ENCODE peak calls at places on chromosomes 12 and 14, in five cellular contexts. U, I, C, A and R are unnamed samples.

GRCh38 chr12:119052001-119052400 is 70.7 kb downstream of the SRRM4 start:
- DNase-seq in U (no peak), I (no peak), C (no peak), A (no peak), R (no peak)

GRCh38 chr12:112305951-112306350 is 76.3 kb downstream of the HECTD4 start:
- DNase-seq in U (no peak), I (no peak), C (no peak), A (no peak), R (no peak)

GRCh38 chr12:43444940-43445564 is 107.0 kb downstream of the ADAMTS20 start:
- DNase-seq in U (peak; percentile 59), I (peak; percentile 71), C (peak; percentile 44), A (peak; percentile 64), R (peak; percentile 36)

GRCh38 chr14:39230416-39230815 is 3.3 kb upstream of the MIA2 start:
- DNase-seq in U (peak; percentile 42), I (no peak), C (no peak), A (peak; percentile 20), R (no peak)

GRCh38 chr14:63039800-63040380 is 5.4 kb downstream of the KCNH5 start:
- DNase-seq in U (peak; percentile 84), I (no peak), C (no peak), A (peak; percentile 39), R (no peak)

GRCh38 chr12:52155048-52155868 is 36.6 kb downstream of the KRT80 start:
- DNase-seq in U (no peak), I (no peak), C (peak; percentile 32), A (peak; percentile 77), R (no peak)

GRCh38 chr12:112112423-112113132 is 4.0 kb upstream of the NAA25 start:
- DNase-seq in U (no peak), I (no peak), C (peak; percentile 65), A (no peak), R (no peak)

GRCh38 chr14:105091335-105092123 is 26.3 kb upstream of the GPR132 start:
- DNase-seq in U (no peak), I (no peak), C (peak; percentile 29), A (no peak), R (no peak)

GRCh38 chr12:46678441-46678840 is 147.4 kb downstream of the SLC38A4 start:
- DNase-seq in U (peak; percentile 15), I (no peak), C (no peak), A (no peak), R (no peak)

GRCh38 chr12:38053655-38054464 is 262.7 kb upstream of the ALG10B start:
- DNase-seq in U (no peak), I (no peak), C (no peak), A (no peak), R (no peak)

GRCh38 chr12:103680591-103681065 is 93.6 kb downstream of the STAB2 start:
- DNase-seq in U (peak; percentile 4), I (no peak), C (no peak), A (no peak), R (no peak)

GRCh38 chr12:47394070-47394469 is 311.8 kb downstream of the RPAP3 start:
- DNase-seq in U (no peak), I (no peak), C (no peak), A (no peak), R (no peak)

GRCh38 chr12:1616233-1617066 is 12.6 kb upstream of the WNT5B start:
- DNase-seq in U (no peak), I (no peak), C (no peak), A (no peak), R (no peak)

GRCh38 chr14:93105362-93105761 is 10.4 kb downstream of the ITPK1 start:
- DNase-seq in U (peak; percentile 75), I (no peak), C (no peak), A (peak; percentile 51), R (no peak)

GRCh38 chr12:93908846-93909592 is 231.8 kb downstream of the CRADD start:
- DNase-seq in U (no peak), I (no peak), C (no peak), A (no peak), R (no peak)
- H3K27ac ChIP-seq in U (no peak overlapping the region), I (no peak overlapping the region), C (no peak overlapping the region), A (no peak overlapping the region), R (no peak overlapping the region)

DNA sequence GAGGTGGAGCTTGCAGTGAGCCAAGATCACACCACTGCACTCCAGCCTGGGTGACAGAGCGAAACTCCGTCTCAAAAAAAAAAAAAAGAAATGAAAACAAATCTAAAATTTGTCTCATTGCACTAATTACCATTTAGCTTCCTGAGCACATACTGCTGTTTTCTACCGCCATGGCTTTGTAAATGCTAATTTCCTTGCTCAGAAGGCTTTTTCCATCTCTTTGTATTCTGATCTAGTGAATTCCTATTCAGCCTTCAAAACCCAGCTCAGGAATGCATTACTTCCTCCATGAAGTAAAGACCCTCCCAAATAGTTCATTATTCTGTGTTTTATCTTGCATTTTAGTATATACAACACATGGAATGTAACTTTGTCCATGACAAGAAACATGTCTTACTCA is 33.6 kb downstream of the CEP83 start:
- DNase-seq in U (no peak), I (no peak), C (no peak), A (no peak), R (no peak)
- H2BK5ac ChIP-seq in U (no peak overlapping the region), I (peak overlapping the region; percentile 69), C (peak overlapping the region; percentile 97), A (no peak overlapping the region), R (no peak overlapping the region)

GRCh38 chr12:113835433-113835832 is 130.7 kb downstream of the RBM19 start:
- DNase-seq in U (no peak), I (no peak), C (no peak), A (no peak), R (no peak)

GRCh38 chr12:113833422-113833821 is 132.7 kb downstream of the RBM19 start:
- DNase-seq in U (no peak), I (no peak), C (no peak), A (no peak), R (no peak)

GRCh38 chr12:113829212-113829611 is 136.9 kb downstream of the RBM19 start:
- DNase-seq in U (no peak), I (no peak), C (no peak), A (no peak), R (no peak)

GRCh38 chr12:113831016-113831415 is 135.1 kb downstream of the RBM19 start:
- DNase-seq in U (peak; percentile 50), I (no peak), C (no peak), A (no peak), R (no peak)

GRCh38 chr12:113831486-113831885 is 134.6 kb downstream of the RBM19 start:
- DNase-seq in U (no peak), I (no peak), C (no peak), A (no peak), R (no peak)
- H3K27ac ChIP-seq in U (no peak overlapping the region), I (no peak overlapping the region), C (no peak overlapping the region), A (peak overlapping the region; percentile 55), R (no peak overlapping the region)

GRCh38 chr12:129607293-129607692 is 296.5 kb downstream of the TMEM132D start:
- DNase-seq in U (no peak), I (no peak), C (no peak), A (no peak), R (peak; percentile 71)

GRCh38 chr12:129610601-129611120 is 293.2 kb downstream of the TMEM132D start:
- DNase-seq in U (no peak), I (no peak), C (no peak), A (no peak), R (no peak)

GRCh38 chr12:129606239-129606638 is 297.6 kb downstream of the TMEM132D start:
- DNase-seq in U (no peak), I (no peak), C (no peak), A (no peak), R (no peak)

GRCh38 chr12:129605666-129606065 is 298.2 kb downstream of the TMEM132D start:
- DNase-seq in U (no peak), I (no peak), C (no peak), A (no peak), R (no peak)

DNA sequence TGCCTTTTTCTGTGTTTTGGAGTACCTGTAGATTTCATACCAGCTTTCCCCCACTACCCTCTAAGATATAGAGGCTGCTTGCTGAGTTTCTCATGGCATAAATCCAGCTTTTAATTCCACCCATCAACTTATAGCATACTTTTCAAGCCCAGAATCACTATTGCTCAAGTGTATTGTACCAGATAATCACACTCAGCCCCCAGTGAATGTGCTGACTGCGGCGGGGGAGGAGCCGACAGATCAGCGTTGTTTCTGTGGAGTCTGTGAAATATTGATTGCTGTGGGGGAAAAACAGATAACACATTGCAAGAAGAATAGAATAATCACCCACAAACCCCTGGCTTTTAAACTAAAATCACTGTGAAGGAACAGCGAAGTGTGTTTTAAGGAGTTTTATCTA is 296.1 kb downstream of the TMEM132D start:
- DNase-seq in U (no peak), I (no peak), C (no peak), A (no peak), R (no peak)
- H2BK5ac ChIP-seq in U (no peak overlapping the region), I (peak overlapping the region; percentile 40), C (no peak overlapping the region), A (no peak overlapping the region), R (no peak overlapping the region)

GRCh38 chr14:36383674-36384421 is 63.4 kb upstream of the MBIP start:
- DNase-seq in U (no peak), I (no peak), C (no peak), A (peak; percentile 13), R (no peak)
- H3K27ac ChIP-seq in U (no peak overlapping the region), I (no peak overlapping the region), C (no peak overlapping the region), A (no peak overlapping the region), R (no peak overlapping the region)